ENCODE peak calls at places on chromosome 17, in four cellular contexts. One of them, this sample, is unnamed.

GRCh38 chr17:72030067-72030899 is 90.5 kb upstream of the SOX9 start:
- DNase-seq in WTC11: peak
- DNase-seq in AG10803: peak
- DNase-seq in astrocyte of the spinal cord: peak
- DNase-seq in this sample: peak

GRCh38 chr17:41910701-41911391 is 7.9 kb downstream of the ACLY start:
- DNase-seq in astrocyte of the spinal cord: peak
- DNase-seq in WTC11: no peak
- DNase-seq in AG10803: peak
- DNase-seq in this sample: peak

GRCh38 chr17:48054238-48055185 is 6.4 kb downstream of the NFE2L1 start:
- DNase-seq in astrocyte of the spinal cord: peak
- DNase-seq in AG10803: peak
- DNase-seq in WTC11: peak
- DNase-seq in this sample: peak

GRCh38 chr17:41065829-41066624 is at the start of gene KRTAP2-4:
- DNase-seq in AG10803: peak
- DNase-seq in WTC11: no peak
- DNase-seq in astrocyte of the spinal cord: peak
- DNase-seq in this sample: peak

GRCh38 chr17:39617446-39618251 is 9.1 kb upstream of the PPP1R1B start:
- DNase-seq in astrocyte of the spinal cord: no peak
- DNase-seq in WTC11: no peak
- DNase-seq in AG10803: peak
- DNase-seq in this sample: peak

GRCh38 chr17:77141846-77142449 is 1.2 kb downstream of the SEC14L1 start:
- DNase-seq in AG10803: no peak
- DNase-seq in astrocyte of the spinal cord: no peak
- DNase-seq in WTC11: no peak
- DNase-seq in this sample: no peak

GRCh38 chr17:65455154-65455971 is 106.1 kb downstream of the AXIN2 start:
- DNase-seq in AG10803: no peak
- DNase-seq in astrocyte of the spinal cord: no peak
- DNase-seq in WTC11: no peak
- DNase-seq in this sample: no peak

GRCh38 chr17:61314368-61315078 is 85.1 kb upstream of the TBX2 start:
- DNase-seq in WTC11: no peak
- DNase-seq in astrocyte of the spinal cord: peak
- DNase-seq in AG10803: peak
- DNase-seq in this sample: peak

GRCh38 chr17:10730956-10731879 is 1.4 kb upstream of the TMEM220 start:
- DNase-seq in astrocyte of the spinal cord: no peak
- DNase-seq in WTC11: no peak
- DNase-seq in AG10803: no peak
- DNase-seq in this sample: no peak

GRCh38 chr17:40646791-40647548 is 648 bp downstream of the SMARCE1 start:
- DNase-seq in WTC11: no peak
- DNase-seq in astrocyte of the spinal cord: no peak
- DNase-seq in AG10803: peak
- DNase-seq in this sample: no peak

GRCh38 chr17:5355416-5356129 is 63.9 kb downstream of the NUP88 start:
- DNase-seq in astrocyte of the spinal cord: no peak
- DNase-seq in WTC11: no peak
- DNase-seq in AG10803: peak
- DNase-seq in this sample: no peak

GRCh38 chr17:32503251-32504165 is 16.7 kb downstream of the CDK5R1 start:
- DNase-seq in WTC11: no peak
- DNase-seq in astrocyte of the spinal cord: no peak
- DNase-seq in AG10803: no peak
- DNase-seq in this sample: peak

GRCh38 chr17:30823425-30823824 is 1.1 kb downstream of the CRLF3 start:
- DNase-seq in astrocyte of the spinal cord: no peak
- DNase-seq in WTC11: no peak
- DNase-seq in AG10803: no peak
- DNase-seq in this sample: no peak

GRCh38 chr17:6525731-6526130 is 30.6 kb downstream of the PITPNM3 start:
- DNase-seq in AG10803: no peak
- DNase-seq in WTC11: no peak
- DNase-seq in astrocyte of the spinal cord: no peak
- DNase-seq in this sample: no peak

GRCh38 chr17:39144414-39144813 is 7.0 kb downstream of the PLXDC1 start:
- DNase-seq in AG10803: peak
- DNase-seq in astrocyte of the spinal cord: peak
- DNase-seq in WTC11: no peak
- DNase-seq in this sample: peak

GRCh38 chr17:43907425-43907981 is at the start of gene MPP2:
- DNase-seq in AG10803: peak
- DNase-seq in astrocyte of the spinal cord: peak
- DNase-seq in WTC11: peak
- DNase-seq in this sample: peak

GRCh38 chr17:29145289-29146058 is 34.7 kb downstream of the MYO18A start:
- DNase-seq in astrocyte of the spinal cord: peak
- DNase-seq in AG10803: peak
- DNase-seq in WTC11: peak
- DNase-seq in this sample: peak

GRCh38 chr17:68096111-68096510 is 60.6 kb downstream of the KPNA2 start:
- DNase-seq in WTC11: no peak
- DNase-seq in AG10803: no peak
- DNase-seq in astrocyte of the spinal cord: no peak
- DNase-seq in this sample: no peak

GRCh38 chr17:78745407-78746088 is 36.5 kb downstream of the CYTH1 start:
- DNase-seq in AG10803: peak
- DNase-seq in WTC11: peak
- DNase-seq in astrocyte of the spinal cord: peak
- DNase-seq in this sample: no peak

GRCh38 chr17:50542795-50543774 is 3.9 kb upstream of the SPATA20 start:
- DNase-seq in AG10803: no peak
- DNase-seq in astrocyte of the spinal cord: no peak
- DNase-seq in WTC11: no peak
- DNase-seq in this sample: no peak

GRCh38 chr17:79620207-79621038 is 9.6 kb upstream of the RBFOX3 start:
- DNase-seq in WTC11: peak
- DNase-seq in astrocyte of the spinal cord: no peak
- DNase-seq in AG10803: no peak
- DNase-seq in this sample: no peak

GRCh38 chr17:39599665-39600468 is 7.9 kb downstream of the NEUROD2 start:
- DNase-seq in WTC11: no peak
- DNase-seq in AG10803: no peak
- DNase-seq in astrocyte of the spinal cord: no peak
- DNase-seq in this sample: no peak

GRCh38 chr17:37438141-37438540 is 31.5 kb downstream of the TADA2A start:
- DNase-seq in WTC11: no peak
- DNase-seq in astrocyte of the spinal cord: no peak
- DNase-seq in AG10803: no peak
- DNase-seq in this sample: no peak
- TF ChIP-seq CTCF in WTC11: no peak
- TF ChIP-seq CTCF in astrocyte of the spinal cord: peak
- TF ChIP-seq CTCF in AG10803: peak
- TF ChIP-seq CTCF in this sample: no peak

DNA sequence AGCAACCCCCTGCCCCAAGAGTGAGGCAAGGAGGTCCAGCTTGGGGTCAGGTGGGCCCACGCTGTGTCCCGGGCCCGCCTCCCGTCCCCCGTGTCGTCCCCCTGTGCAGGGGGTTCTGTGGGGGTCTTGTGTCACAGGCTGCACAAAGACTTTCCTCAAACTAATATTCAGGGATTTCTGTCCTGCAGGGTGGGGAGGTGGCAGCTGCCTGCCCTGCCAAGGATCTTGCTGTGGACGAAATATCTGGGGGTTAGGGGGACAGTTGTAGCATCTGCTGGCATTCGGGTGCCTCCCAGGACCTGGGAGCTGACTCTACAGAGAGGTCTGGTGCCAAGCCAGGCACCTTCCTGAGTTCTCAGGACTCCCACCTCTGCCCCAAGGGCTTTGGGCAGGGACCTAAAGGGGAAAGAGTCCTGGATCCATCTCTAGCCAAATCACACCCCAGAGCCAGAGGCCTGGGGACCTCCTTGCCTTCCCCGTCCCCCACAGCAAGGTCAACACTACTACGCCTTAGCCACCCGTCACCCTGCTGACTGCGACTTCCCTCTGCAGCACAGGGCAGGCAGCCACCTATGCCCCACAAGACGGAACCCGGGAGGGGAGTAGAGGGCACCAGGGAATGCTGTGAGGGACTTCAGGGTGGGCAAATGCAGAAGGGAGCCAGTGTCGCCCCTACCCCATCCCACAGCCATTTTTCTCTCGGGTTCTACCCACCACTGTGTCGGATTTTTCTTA is 59.3 kb downstream of the TMEM132E start:
- DNase-seq in WTC11: no peak
- DNase-seq in astrocyte of the spinal cord: no peak
- DNase-seq in AG10803: no peak
- DNase-seq in this sample: no peak
- TF ChIP-seq CTCF in WTC11: no peak
- TF ChIP-seq CTCF in astrocyte of the spinal cord: no peak
- TF ChIP-seq CTCF in AG10803: no peak
- TF ChIP-seq CTCF in this sample: no peak

GRCh38 chr17:7561589-7562207 is at the start of gene SENP3:
- DNase-seq in AG10803: peak
- DNase-seq in astrocyte of the spinal cord: peak
- DNase-seq in WTC11: peak
- DNase-seq in this sample: peak

GRCh38 chr17:7558544-7559306 is at the start of gene TNFSF13:
- DNase-seq in astrocyte of the spinal cord: no peak
- DNase-seq in AG10803: no peak
- DNase-seq in WTC11: no peak
- DNase-seq in this sample: peak

GRCh38 chr17:7559307-7560171 is 989 bp downstream of the TNFSF13 start:
- DNase-seq in WTC11: no peak
- DNase-seq in AG10803: no peak
- DNase-seq in astrocyte of the spinal cord: no peak
- DNase-seq in this sample: no peak

GRCh38 chr17:7561028-7561575 is 617 bp upstream of the SENP3 start:
- DNase-seq in WTC11: peak
- DNase-seq in astrocyte of the spinal cord: peak
- DNase-seq in AG10803: peak
- DNase-seq in this sample: peak

DNA sequence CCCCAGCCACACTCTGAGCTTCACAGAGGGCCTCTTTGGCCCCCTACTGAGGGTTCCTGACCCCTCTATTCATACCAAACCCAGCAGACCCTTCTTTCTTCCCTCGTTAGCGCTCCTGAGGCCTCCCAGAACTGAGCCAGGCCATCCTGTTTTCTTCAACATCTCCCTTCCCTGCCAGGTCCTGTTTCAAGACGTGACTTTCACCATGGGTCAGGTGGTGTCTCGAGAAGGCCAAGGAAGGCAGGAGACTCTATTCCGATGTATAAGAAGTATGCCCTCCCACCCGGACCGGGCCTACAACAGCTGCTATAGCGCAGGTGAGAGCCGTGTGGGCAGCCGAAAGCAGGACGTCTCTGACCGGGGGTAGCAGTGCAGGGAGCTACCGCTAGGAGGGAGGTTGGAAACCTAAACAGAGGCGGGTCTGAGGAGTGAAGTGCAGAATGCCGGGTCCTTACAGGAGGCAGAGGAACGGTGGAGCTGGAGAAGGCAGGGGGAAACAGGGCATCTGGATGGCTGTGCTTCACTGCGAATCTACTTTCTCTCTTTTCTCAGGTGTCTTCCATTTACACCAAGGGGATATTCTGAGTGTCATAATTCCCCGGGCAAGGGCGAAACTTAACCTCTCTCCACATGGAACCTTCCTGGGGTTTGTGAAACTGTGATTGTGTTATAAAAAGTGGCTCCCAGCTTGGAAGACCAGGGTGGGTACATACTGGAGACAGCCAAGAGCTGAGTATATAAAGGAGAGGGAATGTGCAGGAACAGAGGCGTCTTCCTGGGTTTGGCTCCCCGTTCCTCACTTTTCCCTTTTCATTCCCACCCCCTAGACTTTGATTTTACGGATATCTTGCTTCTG is 1.3 kb upstream of the SENP3 start:
- DNase-seq in astrocyte of the spinal cord: peak
- DNase-seq in AG10803: peak
- DNase-seq in WTC11: peak
- DNase-seq in this sample: no peak
- TF ChIP-seq CTCF in astrocyte of the spinal cord: peak
- TF ChIP-seq CTCF in AG10803: peak
- TF ChIP-seq CTCF in WTC11: peak
- TF ChIP-seq CTCF in this sample: peak

GRCh38 chr17:62724398-62725146 is 83.5 kb downstream of the MARCHF10 start:
- DNase-seq in WTC11: no peak
- DNase-seq in AG10803: no peak
- DNase-seq in astrocyte of the spinal cord: no peak
- DNase-seq in this sample: no peak

GRCh38 chr17:62732125-62732524 is 76.0 kb downstream of the MARCHF10 start:
- DNase-seq in AG10803: no peak
- DNase-seq in astrocyte of the spinal cord: no peak
- DNase-seq in WTC11: no peak
- DNase-seq in this sample: no peak

GRCh38 chr17:62723842-62724241 is 84.3 kb downstream of the MARCHF10 start:
- DNase-seq in AG10803: no peak
- DNase-seq in astrocyte of the spinal cord: no peak
- DNase-seq in WTC11: no peak
- DNase-seq in this sample: no peak

GRCh38 chr17:62725791-62726249 is 82.3 kb downstream of the MARCHF10 start:
- DNase-seq in astrocyte of the spinal cord: no peak
- DNase-seq in AG10803: no peak
- DNase-seq in WTC11: no peak
- DNase-seq in this sample: peak

DNA sequence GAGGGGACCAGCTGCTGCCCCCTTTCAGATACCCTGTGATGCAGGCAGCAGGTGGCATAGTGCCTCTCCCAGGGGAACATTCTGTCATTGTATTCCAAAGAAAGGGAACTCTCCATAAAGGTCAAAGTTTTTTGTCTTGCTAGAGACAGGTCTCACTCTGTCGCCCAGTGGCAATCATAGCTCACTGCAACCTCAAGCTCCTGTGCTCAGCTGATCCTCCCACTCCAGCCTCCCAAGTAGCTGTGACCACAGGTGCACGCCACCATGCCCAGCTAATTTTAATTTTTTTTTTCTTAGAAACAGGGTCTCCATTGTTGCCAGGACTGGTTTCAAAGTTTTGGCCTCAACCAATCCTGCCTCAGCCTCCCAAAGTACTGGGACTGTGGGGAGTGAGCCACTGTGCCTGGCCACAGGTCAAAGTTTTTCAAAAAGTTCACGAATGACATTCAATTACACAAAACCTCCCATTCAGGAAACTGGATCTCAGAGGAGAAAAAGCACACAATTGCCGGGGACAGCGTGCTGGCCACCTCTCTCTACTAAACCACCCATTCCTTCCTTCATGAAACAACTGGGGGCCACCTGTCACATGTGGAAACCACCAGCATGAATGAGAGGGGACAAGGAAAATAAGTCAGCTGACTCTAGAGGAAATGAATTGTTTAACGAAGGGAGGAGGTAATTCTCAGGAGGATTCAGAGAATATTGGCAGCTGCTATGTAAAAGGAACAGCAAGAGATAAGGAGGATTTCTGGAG is 80.0 kb downstream of the MARCHF10 start:
- DNase-seq in AG10803: no peak
- DNase-seq in WTC11: no peak
- DNase-seq in astrocyte of the spinal cord: no peak
- DNase-seq in this sample: no peak
- TF ChIP-seq CTCF in AG10803: no peak
- TF ChIP-seq CTCF in WTC11: no peak
- TF ChIP-seq CTCF in astrocyte of the spinal cord: no peak
- TF ChIP-seq CTCF in this sample: no peak

This sample was measured in foreskin fibroblast.